ENCODE peak calls at places on chromosomes 3 and 15, in nine cellular contexts. One of them, this sample, is unnamed.
A peak's percentile ranks its signal among the peaks of the same experiment; 100 is the strongest.

GRCh38 chr3:133746722-133747086 is 511 bp downstream of the TF start:
- DNase-seq in GM12892: no peak
- DNase-seq in ovary: no peak
- DNase-seq in IMR-90: no peak
- DNase-seq in heart left ventricle: no peak
- DNase-seq in uterus: no peak
- DNase-seq in breast epithelium: no peak
- DNase-seq in Peyer's patch: no peak
- DNase-seq in body of pancreas: no peak
- DNase-seq in this sample: no peak

GRCh38 chr3:30989266-30989799 is 94.9 kb upstream of the GADL1 start:
- DNase-seq in GM12892: no peak
- DNase-seq in ovary: no peak
- DNase-seq in IMR-90: no peak
- DNase-seq in heart left ventricle: no peak
- DNase-seq in uterus: no peak
- DNase-seq in breast epithelium: no peak
- DNase-seq in Peyer's patch: no peak
- DNase-seq in body of pancreas: no peak
- DNase-seq in this sample: no peak

GRCh38 chr15:78178056-78178455 is 28.9 kb downstream of the IDH3A start:
- DNase-seq in GM12892: no peak
- DNase-seq in ovary: no peak
- DNase-seq in IMR-90: no peak
- DNase-seq in heart left ventricle: no peak
- DNase-seq in uterus: no peak
- DNase-seq in breast epithelium: no peak
- DNase-seq in Peyer's patch: no peak
- DNase-seq in body of pancreas: no peak
- DNase-seq in this sample: no peak

GRCh38 chr15:94943863-94944262 is 712.5 kb downstream of the MCTP2 start:
- DNase-seq in GM12892: no peak
- DNase-seq in ovary: no peak
- DNase-seq in IMR-90: no peak
- DNase-seq in heart left ventricle: no peak
- DNase-seq in uterus: no peak
- DNase-seq in breast epithelium: no peak
- DNase-seq in Peyer's patch: no peak
- DNase-seq in body of pancreas: no peak
- DNase-seq in this sample: no peak

GRCh38 chr3:46299608-46300460 is 54.1 kb upstream of the CCR2 start:
- DNase-seq in GM12892: no peak
- DNase-seq in ovary: no peak
- DNase-seq in IMR-90: no peak
- DNase-seq in heart left ventricle: no peak
- DNase-seq in uterus: no peak
- DNase-seq in breast epithelium: no peak
- DNase-seq in Peyer's patch: no peak
- DNase-seq in body of pancreas: no peak
- DNase-seq in this sample: no peak

GRCh38 chr3:71875461-71875947 is 90.6 kb upstream of the PROK2 start:
- DNase-seq in GM12892: peak; percentile 46
- DNase-seq in ovary: peak; percentile 66
- DNase-seq in IMR-90: peak; percentile 53
- DNase-seq in heart left ventricle: peak; percentile 65
- DNase-seq in uterus: peak; percentile 75
- DNase-seq in breast epithelium: peak; percentile 69
- DNase-seq in Peyer's patch: peak; percentile 77
- DNase-seq in body of pancreas: peak; percentile 83
- DNase-seq in this sample: peak; percentile 74

GRCh38 chr3:157369712-157370447 is 66.8 kb upstream of the PTX3 start:
- DNase-seq in GM12892: no peak
- DNase-seq in ovary: no peak
- DNase-seq in IMR-90: no peak
- DNase-seq in heart left ventricle: no peak
- DNase-seq in uterus: no peak
- DNase-seq in breast epithelium: no peak
- DNase-seq in Peyer's patch: no peak
- DNase-seq in body of pancreas: peak; percentile 58
- DNase-seq in this sample: peak; percentile 24

GRCh38 chr3:62193586-62194345 is 179.6 kb downstream of the FEZF2 start:
- DNase-seq in GM12892: no peak
- DNase-seq in ovary: no peak
- DNase-seq in IMR-90: no peak
- DNase-seq in heart left ventricle: no peak
- DNase-seq in uterus: no peak
- DNase-seq in breast epithelium: no peak
- DNase-seq in Peyer's patch: no peak
- DNase-seq in body of pancreas: no peak
- DNase-seq in this sample: no peak

GRCh38 chr3:46538803-46539442 is 27.2 kb downstream of the LRRC2 start:
- DNase-seq in GM12892: peak; percentile 46
- DNase-seq in ovary: no peak
- DNase-seq in IMR-90: peak; percentile 83
- DNase-seq in heart left ventricle: peak; percentile 61
- DNase-seq in uterus: peak; percentile 21
- DNase-seq in breast epithelium: no peak
- DNase-seq in Peyer's patch: peak; percentile 57
- DNase-seq in body of pancreas: peak; percentile 42
- DNase-seq in this sample: peak; percentile 11

GRCh38 chr3:114092151-114093000 is 35.8 kb downstream of the QTRT2 start:
- DNase-seq in GM12892: no peak
- DNase-seq in ovary: no peak
- DNase-seq in IMR-90: no peak
- DNase-seq in heart left ventricle: no peak
- DNase-seq in uterus: no peak
- DNase-seq in breast epithelium: no peak
- DNase-seq in Peyer's patch: no peak
- DNase-seq in body of pancreas: no peak
- DNase-seq in this sample: peak; percentile 81

GRCh38 chr3:37494206-37494605 is 319.8 kb upstream of the LRRFIP2 start:
- DNase-seq in GM12892: no peak
- DNase-seq in ovary: no peak
- DNase-seq in IMR-90: no peak
- DNase-seq in heart left ventricle: peak; percentile 24
- DNase-seq in uterus: no peak
- DNase-seq in breast epithelium: no peak
- DNase-seq in Peyer's patch: no peak
- DNase-seq in body of pancreas: no peak
- DNase-seq in this sample: no peak

GRCh38 chr3:106183762-106184391 is 315.1 kb upstream of the CBLB start:
- DNase-seq in GM12892: no peak
- DNase-seq in ovary: no peak
- DNase-seq in IMR-90: peak; percentile 87
- DNase-seq in heart left ventricle: no peak
- DNase-seq in uterus: no peak
- DNase-seq in breast epithelium: no peak
- DNase-seq in Peyer's patch: no peak
- DNase-seq in body of pancreas: no peak
- DNase-seq in this sample: no peak

GRCh38 chr3:195918176-195918575 is 9.8 kb upstream of the TNK2 start:
- DNase-seq in GM12892: no peak
- DNase-seq in ovary: no peak
- DNase-seq in IMR-90: no peak
- DNase-seq in heart left ventricle: peak; percentile 4
- DNase-seq in uterus: no peak
- DNase-seq in breast epithelium: peak; percentile 28
- DNase-seq in Peyer's patch: peak; percentile 26
- DNase-seq in body of pancreas: no peak
- DNase-seq in this sample: no peak

GRCh38 chr3:192207239-192207638 is 520.1 kb downstream of the FGF12 start:
- DNase-seq in GM12892: no peak
- DNase-seq in ovary: no peak
- DNase-seq in IMR-90: no peak
- DNase-seq in heart left ventricle: no peak
- DNase-seq in uterus: no peak
- DNase-seq in breast epithelium: no peak
- DNase-seq in Peyer's patch: no peak
- DNase-seq in body of pancreas: no peak
- DNase-seq in this sample: peak; percentile 6

GRCh38 chr3:173037840-173038483 is 103.1 kb downstream of the SPATA16 start:
- DNase-seq in GM12892: no peak
- DNase-seq in ovary: no peak
- DNase-seq in IMR-90: no peak
- DNase-seq in heart left ventricle: no peak
- DNase-seq in uterus: no peak
- DNase-seq in breast epithelium: no peak
- DNase-seq in Peyer's patch: no peak
- DNase-seq in body of pancreas: no peak
- DNase-seq in this sample: peak; percentile 6

GRCh38 chr3:48918388-48919214 is at the start of gene ARIH2:
- DNase-seq in GM12892: peak; percentile 93
- DNase-seq in ovary: peak; percentile 90
- DNase-seq in IMR-90: peak; percentile 91
- DNase-seq in heart left ventricle: peak; percentile 94
- DNase-seq in uterus: peak; percentile 93
- DNase-seq in breast epithelium: peak; percentile 89
- DNase-seq in Peyer's patch: peak; percentile 96
- DNase-seq in body of pancreas: peak; percentile 93
- DNase-seq in this sample: peak; percentile 95

GRCh38 chr15:89776274-89777072 is at the start of gene MESP2:
- DNase-seq in GM12892: peak; percentile 75
- DNase-seq in ovary: peak; percentile 85
- DNase-seq in IMR-90: peak; percentile 65
- DNase-seq in heart left ventricle: peak; percentile 89
- DNase-seq in uterus: peak; percentile 86
- DNase-seq in breast epithelium: peak; percentile 76
- DNase-seq in Peyer's patch: peak; percentile 88
- DNase-seq in body of pancreas: peak; percentile 89
- DNase-seq in this sample: peak; percentile 88

DNA sequence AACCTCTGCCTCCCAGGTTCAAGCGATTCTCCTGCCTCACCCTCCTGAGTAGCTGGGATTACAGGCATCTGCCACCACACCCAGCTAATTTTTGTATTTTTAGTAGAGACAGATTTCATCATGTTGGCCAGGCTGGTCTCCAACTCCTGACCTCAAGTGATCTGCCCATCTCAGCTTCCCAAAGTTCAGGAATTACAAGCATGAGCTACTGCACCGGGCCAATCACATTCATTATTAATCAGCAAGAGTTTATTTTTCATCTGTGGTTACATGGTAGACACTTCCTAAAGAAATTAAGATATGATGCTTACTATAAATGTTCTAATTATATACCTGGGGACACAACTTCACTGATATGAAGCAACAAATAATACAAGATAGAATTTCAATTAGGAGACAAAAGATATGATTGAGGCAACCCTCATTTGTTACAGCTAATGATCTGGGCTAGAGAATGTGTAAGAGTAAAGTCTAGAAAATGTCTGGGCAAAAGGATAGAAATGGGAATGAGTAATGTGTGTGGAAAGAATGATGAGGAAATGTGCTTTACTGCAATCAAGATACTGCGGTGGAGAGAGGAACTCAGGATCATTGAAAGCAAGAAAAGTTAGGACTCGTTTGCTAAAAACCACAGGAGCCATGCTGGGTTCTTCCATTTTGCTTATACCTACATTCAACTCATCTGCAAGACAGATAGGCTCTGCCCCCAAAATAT is 366.8 kb downstream of the ZIC1 start:
- DNase-seq in GM12892: no peak
- DNase-seq in ovary: no peak
- DNase-seq in IMR-90: no peak
- DNase-seq in heart left ventricle: no peak
- DNase-seq in uterus: no peak
- DNase-seq in breast epithelium: no peak
- DNase-seq in Peyer's patch: no peak
- DNase-seq in body of pancreas: no peak
- DNase-seq in this sample: no peak
- TF ChIP-seq POLR2A in GM12892: no peak
- TF ChIP-seq POLR2A in ovary: no peak
- TF ChIP-seq POLR2A in IMR-90: no peak
- TF ChIP-seq POLR2A in heart left ventricle: no peak
- TF ChIP-seq POLR2A in uterus: no peak
- TF ChIP-seq POLR2A in breast epithelium: no peak
- TF ChIP-seq POLR2A in Peyer's patch: no peak
- TF ChIP-seq POLR2A in body of pancreas: no peak
- TF ChIP-seq POLR2A in this sample: no peak

GRCh38 chr15:42575188-42576039 is at the start of gene STARD9:
- DNase-seq in GM12892: peak; percentile 90
- DNase-seq in ovary: peak; percentile 98
- DNase-seq in IMR-90: peak; percentile 97
- DNase-seq in heart left ventricle: peak; percentile 98
- DNase-seq in uterus: peak; percentile 99
- DNase-seq in breast epithelium: peak; percentile 95
- DNase-seq in Peyer's patch: peak; percentile 98
- DNase-seq in body of pancreas: peak; percentile 98
- DNase-seq in this sample: peak; percentile 99
- TF ChIP-seq POLR2A in GM12892: peak; percentile 90
- TF ChIP-seq POLR2A in ovary: peak; percentile 72
- TF ChIP-seq POLR2A in IMR-90: peak; percentile 29
- TF ChIP-seq POLR2A in heart left ventricle: peak; percentile 80
- TF ChIP-seq POLR2A in uterus: peak; percentile 79
- TF ChIP-seq POLR2A in breast epithelium: peak; percentile 5
- TF ChIP-seq POLR2A in Peyer's patch: no peak
- TF ChIP-seq POLR2A in body of pancreas: peak; percentile 12
- TF ChIP-seq POLR2A in this sample: peak; percentile 47

GRCh38 chr15:31262901-31263671 is 63.5 kb upstream of the KLF13 start:
- DNase-seq in GM12892: peak; percentile 56
- DNase-seq in ovary: no peak
- DNase-seq in IMR-90: peak; percentile 7
- DNase-seq in heart left ventricle: peak; percentile 40
- DNase-seq in uterus: no peak
- DNase-seq in breast epithelium: peak; percentile 30
- DNase-seq in Peyer's patch: no peak
- DNase-seq in body of pancreas: no peak
- DNase-seq in this sample: no peak
- TF ChIP-seq POLR2A in GM12892: peak; percentile 63
- TF ChIP-seq POLR2A in ovary: no peak
- TF ChIP-seq POLR2A in IMR-90: no peak
- TF ChIP-seq POLR2A in heart left ventricle: no peak
- TF ChIP-seq POLR2A in uterus: no peak
- TF ChIP-seq POLR2A in breast epithelium: no peak
- TF ChIP-seq POLR2A in Peyer's patch: no peak
- TF ChIP-seq POLR2A in body of pancreas: no peak
- TF ChIP-seq POLR2A in this sample: no peak

DNA sequence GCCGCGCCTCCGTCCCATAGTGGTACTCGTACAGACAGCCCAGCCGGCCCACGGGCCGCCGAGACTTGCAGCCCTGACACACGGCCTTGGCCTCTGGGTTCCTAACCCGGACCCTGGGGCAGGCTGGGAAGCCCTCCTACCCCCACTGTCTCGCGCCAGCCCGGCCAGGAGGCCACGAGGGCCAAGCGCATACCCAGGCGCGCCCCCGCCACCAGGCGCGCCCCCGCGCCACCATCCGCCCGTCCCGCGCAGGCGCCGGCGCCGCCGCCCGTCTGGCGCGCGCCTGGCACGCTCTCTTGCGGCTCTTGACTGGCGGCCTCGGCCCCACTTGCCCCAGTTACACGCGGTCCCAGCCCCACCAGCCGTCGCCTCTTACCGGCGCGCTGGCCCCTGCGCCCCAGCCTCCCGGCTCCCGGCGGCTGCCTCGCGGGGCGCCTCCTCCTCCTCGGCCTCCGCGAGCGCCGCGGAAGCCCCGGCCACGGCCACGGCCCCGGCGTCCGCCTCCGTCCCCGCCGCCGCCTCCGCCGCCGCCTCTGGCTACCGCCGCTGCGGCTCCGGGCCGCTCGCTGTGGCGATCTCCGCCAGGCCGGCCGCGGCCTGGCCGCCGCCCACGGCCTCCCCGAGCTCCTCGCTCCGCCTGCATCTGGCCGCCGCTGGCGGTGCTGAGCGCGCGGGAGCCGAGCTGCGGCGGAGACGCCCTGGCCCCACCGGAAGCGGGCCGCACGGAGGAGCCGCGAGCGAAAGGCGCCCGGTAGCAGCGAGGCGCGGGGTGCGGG is 412 bp downstream of the AVEN start:
- DNase-seq in GM12892: peak; percentile 50
- DNase-seq in ovary: peak; percentile 83
- DNase-seq in IMR-90: peak; percentile 70
- DNase-seq in heart left ventricle: peak; percentile 84
- DNase-seq in uterus: peak; percentile 81
- DNase-seq in breast epithelium: no peak
- DNase-seq in Peyer's patch: peak; percentile 87
- DNase-seq in body of pancreas: peak; percentile 87
- DNase-seq in this sample: peak; percentile 75
- TF ChIP-seq POLR2A in GM12892: peak; percentile 88
- TF ChIP-seq POLR2A in ovary: peak; percentile 56
- TF ChIP-seq POLR2A in IMR-90: peak; percentile 81
- TF ChIP-seq POLR2A in heart left ventricle: no peak
- TF ChIP-seq POLR2A in uterus: peak; percentile 75
- TF ChIP-seq POLR2A in breast epithelium: no peak
- TF ChIP-seq POLR2A in Peyer's patch: peak; percentile 34
- TF ChIP-seq POLR2A in body of pancreas: peak; percentile 53
- TF ChIP-seq POLR2A in this sample: peak; percentile 74

This sample was measured in endothelial cell of umbilical vein.